ENCODE peak calls at places on chromosomes 11 and 22, in five cellular contexts. A, I, G, F and O are unnamed samples. For H3K36me3 and H3K27me3, the result is how much of the 10 kb centered on the place peaks cover.

GRCh38 chr11:44905131-44905866 is 45.4 kb downstream of the TP53I11 start:
- DNase-seq in A (no peak), G (no peak), I (no peak), F (no peak), O (no peak)

GRCh38 chr22:32545801-32546200 is 71.2 kb downstream of the FBXO7 start:
- DNase-seq in A (no peak), I (no peak), G (no peak), F (no peak), O (no peak)

GRCh38 chr22:49827307-49827852 is 293 bp downstream of the BRD1 start:
- DNase-seq in F (no peak), I (no peak), G (no peak), A (no peak), O (no peak)

GRCh38 chr11:129317564-129317963 is 58.1 kb upstream of the BARX2 start:
- DNase-seq in F (no peak), I (no peak), A (peak), G (no peak), O (no peak)

GRCh38 chr22:44670220-44670983 is 31.6 kb upstream of the PRR5 start:
- DNase-seq in A (no peak), F (no peak), G (no peak), I (no peak), O (peak)

GRCh38 chr11:57180141-57180561 is 1.6 kb upstream of the LRRC55 start:
- DNase-seq in I (no peak), F (no peak), A (no peak), G (no peak), O (peak)

GRCh38 chr22:20399866-20400605 is 6.1 kb downstream of the ZNF74 start:
- DNase-seq in G (no peak), A (no peak), I (no peak), F (no peak), O (no peak)

GRCh38 chr11:119359365-119360229 is 13.1 kb upstream of the MFRP start:
- DNase-seq in F (no peak), A (peak), G (no peak), I (no peak), O (no peak)

GRCh38 chr22:21712751-21713427 is 22.7 kb downstream of the YPEL1 start:
- DNase-seq in F (no peak), G (peak), A (peak), I (peak), O (peak)

GRCh38 chr11:70076461-70076931 is 1.6 kb upstream of the ANO1 start:
- DNase-seq in I (no peak), A (no peak), F (no peak), G (no peak), O (peak)

GRCh38 chr11:74570266-74571061 is 21.9 kb upstream of the POLD3 start:
- DNase-seq in I (no peak), G (no peak), A (peak), F (no peak), O (peak)

GRCh38 chr11:68891356-68891948 is 12.2 kb downstream of the MRPL21 start:
- DNase-seq in I (no peak), F (no peak), A (no peak), G (no peak), O (no peak)

GRCh38 chr11:47856186-47856585 is 8.0 kb upstream of the NUP160 start:
- DNase-seq in G (no peak), F (no peak), A (no peak), I (no peak), O (no peak)

GRCh38 chr22:49850021-49850911 is 3.4 kb upstream of the ZBED4 start:
- DNase-seq in F (no peak), G (no peak), A (no peak), I (no peak), O (peak)

GRCh38 chr22:42939451-42939881 is 75.5 kb downstream of the PACSIN2 start:
- DNase-seq in G (no peak), A (peak), I (no peak), F (no peak), O (no peak)

GRCh38 chr11:131305005-131305404 is 65.4 kb upstream of the NTM start:
- DNase-seq in A (no peak), I (no peak), G (no peak), F (no peak), O (no peak)

GRCh38 chr11:32427616-32427934 is 7.8 kb downstream of the WT1 start:
- DNase-seq in F (no peak), A (no peak), G (no peak), I (no peak), O (no peak)

GRCh38 chr11:110046759-110047386 is 46.3 kb upstream of the ZC3H12C start:
- DNase-seq in F (no peak), G (no peak), A (no peak), I (no peak), O (peak)

GRCh38 chr22:22712666-22713365 is 68.4 kb downstream of the GGTLC2 start:
- DNase-seq in I (no peak), F (no peak), G (no peak), A (no peak), O (no peak)

GRCh38 chr11:67486481-67487195 is 3.8 kb downstream of the AIP start:
- DNase-seq in F (peak), G (no peak), I (no peak), A (no peak), O (peak)

GRCh38 chr11:65392899-65393298 is 6.5 kb downstream of the FRMD8 start:
- DNase-seq in F (no peak), G (no peak), A (no peak), I (no peak), O (no peak)

DNA sequence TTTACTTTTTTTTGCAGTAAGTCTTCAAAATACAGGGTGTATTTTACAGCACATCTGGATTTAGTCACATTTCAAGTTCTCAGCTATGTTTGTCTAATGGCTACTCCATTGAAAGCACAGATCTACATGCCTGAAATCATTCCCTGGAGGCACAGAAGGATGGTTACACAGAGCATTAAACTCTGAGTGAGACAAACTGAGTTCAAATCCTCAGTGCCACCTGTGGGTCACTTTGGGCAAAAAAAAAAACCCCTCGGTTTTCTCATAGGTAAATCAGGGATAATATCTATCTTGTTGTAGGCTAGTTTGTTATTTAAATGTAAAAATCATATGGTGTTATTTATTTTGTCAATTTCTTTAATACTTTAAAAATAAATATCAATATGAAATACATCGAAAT is 7.7 kb downstream of the ANKRD49 start:
- DNase-seq in G (no peak), A (peak), F (no peak), I (no peak), O (no peak)
- H3K36me3 ChIP-seq in G (under half), A (under half), F (under half), I (under half), O (under half)

DNA sequence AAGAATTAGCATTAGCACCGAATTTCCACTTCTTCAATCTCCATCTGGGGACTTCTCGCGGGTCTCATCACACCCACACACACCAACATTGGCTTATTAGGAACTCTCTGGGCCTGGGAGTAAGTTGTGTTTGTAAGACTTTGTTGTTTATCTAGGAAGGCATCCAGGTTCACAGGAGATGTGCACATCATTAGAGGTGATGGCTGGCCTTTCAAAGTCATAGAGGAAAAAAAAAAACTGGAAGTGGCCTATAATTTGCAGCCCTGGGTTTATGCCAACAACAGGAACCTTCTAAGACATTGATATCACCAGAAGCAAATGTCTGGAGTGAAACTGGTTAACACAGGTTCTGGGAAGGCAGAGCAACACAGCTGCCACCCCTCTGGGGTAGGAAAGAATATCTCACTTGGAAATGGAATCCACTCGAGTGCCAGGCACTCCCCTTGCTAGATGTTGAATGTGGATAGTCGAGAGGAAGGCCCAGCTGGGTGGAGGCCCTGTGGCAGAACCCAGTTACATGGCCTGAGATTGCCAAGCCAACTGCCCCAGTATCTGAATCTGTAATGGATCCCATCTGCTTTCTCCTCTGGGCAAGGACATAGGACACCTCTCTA is 84.4 kb downstream of the TRAF6 start:
- DNase-seq in G (no peak), A (no peak), I (no peak), F (no peak), O (no peak)
- H3K4me3 ChIP-seq in G (no peak), A (no peak), I (no peak), F (no peak), O (no peak)

GRCh38 chr11:76151561-76152085 is 54.7 kb downstream of the WNT11 start:
- DNase-seq in I (no peak), G (no peak), F (no peak), A (no peak), O (peak)

GRCh38 chr11:76152741-76153608 is 53.3 kb downstream of the WNT11 start:
- DNase-seq in F (no peak), G (no peak), I (no peak), A (no peak), O (peak)

GRCh38 chr11:76150141-76150540 is 56.2 kb downstream of the WNT11 start:
- DNase-seq in G (no peak), I (no peak), F (no peak), A (no peak), O (peak)

GRCh38 chr11:76153609-76153949 is 52.7 kb downstream of the WNT11 start:
- DNase-seq in A (peak), I (no peak), G (no peak), F (no peak), O (peak)

GRCh38 chr11:76152086-76152658 is 54.1 kb downstream of the WNT11 start:
- DNase-seq in F (peak), A (peak), G (peak), I (peak), O (peak)
- H3K27me3 ChIP-seq in F (under half), A (under half), G (under half), I (under half), O (under half)

GRCh38 chr11:72711141-72711540 is 36.9 kb upstream of the PDE2A start:
- DNase-seq in F (no peak), G (no peak), A (no peak), I (no peak), O (no peak)
- H3K36me3 ChIP-seq in F (under half), G (under half), A (under half), I (under half), O (under half)